ENCODE peak calls at places on chromosomes 16 and 17, in nine cellular contexts. S, N, M, R, O, H, I, J and G are unnamed samples.

GRCh38 chr17:4555863-4556646 is 871 bp upstream of the MYBBP1A start:
- DNase-seq in S (no peak), N (no peak), M (no peak), R (peak), O (no peak), H (no peak), I (peak), J (no peak), G (no peak)

GRCh38 chr16:5709889-5710288 is 612.3 kb upstream of the EEF2KMT start:
- DNase-seq in S (no peak), N (no peak), M (no peak), R (no peak), O (peak), H (no peak), I (peak), J (no peak), G (peak)

GRCh38 chr16:4082474-4083044 is 33.7 kb downstream of the ADCY9 start:
- DNase-seq in S (no peak), N (no peak), M (no peak), R (no peak), O (no peak), H (no peak), I (no peak), J (no peak), G (no peak)

GRCh38 chr17:39152134-39152884 is 872 bp upstream of the PLXDC1 start:
- DNase-seq in S (no peak), N (no peak), M (no peak), R (no peak), O (no peak), H (peak), I (peak), J (no peak), G (peak)

GRCh38 chr17:12545877-12546513 is 119.7 kb upstream of the MYOCD start:
- DNase-seq in S (peak), N (peak), M (no peak), R (no peak), O (peak), H (peak), I (peak), J (no peak), G (peak)

GRCh38 chr17:16287563-16288027 is 65.7 kb downstream of the CENPV start:
- DNase-seq in S (peak), N (peak), M (no peak), R (no peak), O (peak), H (no peak), I (no peak), J (no peak), G (peak)

GRCh38 chr17:3527896-3528603 is 29.6 kb downstream of the TRPV3 start:
- DNase-seq in S (no peak), N (no peak), M (no peak), R (peak), O (no peak), H (no peak), I (no peak), J (no peak), G (no peak)

GRCh38 chr17:83203073-83203471 is 123.7 kb downstream of the METRNL start:
- DNase-seq in S (no peak), N (no peak), M (no peak), R (peak), O (peak), H (no peak), I (no peak), J (no peak), G (peak)

GRCh38 chr16:20674684-20675487 is 22.6 kb downstream of the ACSM1 start:
- DNase-seq in S (no peak), N (peak), M (no peak), R (no peak), O (no peak), H (no peak), I (peak), J (no peak), G (no peak)

GRCh38 chr16:61263400-61263799 is 772.8 kb downstream of the CDH8 start:
- DNase-seq in S (no peak), N (no peak), M (no peak), R (no peak), O (no peak), H (no peak), I (no peak), J (no peak), G (no peak)

GRCh38 chr16:22641030-22641671 is 130.5 kb downstream of the NPIPB5 start:
- DNase-seq in S (no peak), N (no peak), M (no peak), R (no peak), O (peak), H (no peak), I (peak), J (no peak), G (peak)

GRCh38 chr16:56987692-56988091 is 1.7 kb upstream of the NLRC5 start:
- DNase-seq in S (no peak), N (no peak), M (no peak), R (no peak), O (no peak), H (no peak), I (no peak), J (no peak), G (no peak)

GRCh38 chr17:16491131-16491702 is 776 bp downstream of the LRRC75A start:
- DNase-seq in S (no peak), N (no peak), M (no peak), R (peak), O (no peak), H (no peak), I (peak), J (no peak), G (no peak)

GRCh38 chr16:73813523-73813922 is 483.1 kb upstream of the PSMD7 start:
- DNase-seq in S (no peak), N (no peak), M (no peak), R (no peak), O (no peak), H (peak), I (no peak), J (no peak), G (no peak)

GRCh38 chr17:48047113-48047740 is 932 bp upstream of the NFE2L1 start:
- DNase-seq in S (no peak), N (no peak), M (no peak), R (no peak), O (no peak), H (no peak), I (peak), J (no peak), G (peak)

GRCh38 chr17:2776589-2777241 is 19.5 kb upstream of the RAP1GAP2 start:
- DNase-seq in S (no peak), N (no peak), M (no peak), R (no peak), O (no peak), H (no peak), I (peak), J (no peak), G (no peak)

GRCh38 chr16:11956558-11956957 is 8.5 kb upstream of the TNFRSF17 start:
- DNase-seq in S (no peak), N (no peak), M (no peak), R (no peak), O (no peak), H (no peak), I (no peak), J (no peak), G (no peak)

GRCh38 chr16:27515874-27516353 is 33.8 kb downstream of the GTF3C1 start:
- DNase-seq in S (no peak), N (peak), M (no peak), R (no peak), O (no peak), H (peak), I (peak), J (no peak), G (no peak)

GRCh38 chr17:63639125-63639524 is 16.9 kb downstream of the MAP3K3 start:
- DNase-seq in S (no peak), N (no peak), M (no peak), R (no peak), O (no peak), H (no peak), I (no peak), J (no peak), G (no peak)

GRCh38 chr17:75345514-75346167 is 56.4 kb upstream of the SLC25A19 start:
- DNase-seq in S (no peak), N (no peak), M (no peak), R (no peak), O (no peak), H (no peak), I (peak), J (no peak), G (no peak)

GRCh38 chr17:49756323-49756722 is 7.6 kb downstream of the FAM117A start:
- DNase-seq in S (no peak), N (no peak), M (no peak), R (no peak), O (no peak), H (no peak), I (no peak), J (no peak), G (no peak)
- H3K27ac ChIP-seq in S (no peak), N (no peak), M (no peak), R (peak), O (no peak), H (no peak), I (no peak), J (peak), G (no peak)

GRCh38 chr17:21078056-21078825 is 35.4 kb upstream of the USP22 start:
- DNase-seq in S (no peak), N (no peak), M (no peak), R (no peak), O (no peak), H (no peak), I (no peak), J (no peak), G (no peak)
- H3K4me3 ChIP-seq in S (no peak), N (no peak), M (no peak), R (no peak), O (no peak), H (no peak), I (no peak), J (no peak), G (no peak)

GRCh38 chr16:66266436-66267286 is 99.8 kb upstream of the CDH5 start:
- DNase-seq in S (no peak), N (no peak), M (no peak), R (peak), O (peak), H (peak), I (peak), J (peak), G (peak)
- H3K27ac ChIP-seq in S (no peak), N (no peak), M (peak), R (peak), O (peak), H (no peak), I (no peak), J (peak), G (peak)

DNA sequence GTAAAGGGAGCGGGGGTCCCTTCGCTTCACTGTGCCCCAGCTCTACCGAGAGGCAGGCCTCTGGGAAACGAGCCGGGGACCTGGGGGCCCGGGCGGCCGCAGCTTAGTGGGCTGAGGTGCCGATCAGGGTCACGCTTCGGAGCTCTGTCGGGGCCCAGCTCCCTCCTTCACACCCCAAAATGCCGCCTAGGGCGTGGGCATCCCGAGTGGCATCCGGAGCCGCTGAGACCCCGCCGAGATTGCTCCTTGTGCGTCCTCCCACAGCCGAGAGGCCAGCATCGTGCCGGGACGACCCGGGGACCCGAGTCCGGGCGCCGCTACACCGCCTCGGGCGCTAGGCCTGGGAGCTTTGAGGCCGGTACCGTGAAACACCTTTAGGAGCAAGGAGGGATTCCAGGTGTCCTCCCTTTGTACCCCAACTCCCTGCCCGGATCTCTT is 1.3 kb downstream of the SALL1 start:
- DNase-seq in S (no peak), N (no peak), M (no peak), R (no peak), O (no peak), H (no peak), I (peak), J (no peak), G (no peak)
- H3K4me3 ChIP-seq in S (no peak), N (no peak), M (no peak), R (no peak), O (peak), H (no peak), I (peak), J (peak), G (peak)

GRCh38 chr16:68362314-68362913 is 51.6 kb downstream of the PRMT7 start:
- DNase-seq in S (no peak), N (no peak), M (no peak), R (no peak), O (no peak), H (no peak), I (no peak), J (no peak), G (no peak)
- H3K27ac ChIP-seq in S (no peak), N (no peak), M (no peak), R (no peak), O (no peak), H (no peak), I (no peak), J (no peak), G (no peak)

GRCh38 chr17:45145035-45145389 is 3.3 kb upstream of the HEXIM1 start:
- DNase-seq in S (no peak), N (no peak), M (no peak), R (no peak), O (no peak), H (no peak), I (no peak), J (no peak), G (no peak)

GRCh38 chr17:45146166-45146565 is 2.1 kb upstream of the HEXIM1 start:
- DNase-seq in S (no peak), N (no peak), M (no peak), R (no peak), O (no peak), H (no peak), I (no peak), J (no peak), G (no peak)

GRCh38 chr17:45143767-45144198 is 4.5 kb upstream of the HEXIM1 start:
- DNase-seq in S (no peak), N (peak), M (peak), R (peak), O (peak), H (peak), I (peak), J (peak), G (no peak)

GRCh38 chr17:45144199-45145034 is 3.9 kb upstream of the HEXIM1 start:
- DNase-seq in S (no peak), N (peak), M (no peak), R (peak), O (no peak), H (peak), I (peak), J (peak), G (no peak)

DNA sequence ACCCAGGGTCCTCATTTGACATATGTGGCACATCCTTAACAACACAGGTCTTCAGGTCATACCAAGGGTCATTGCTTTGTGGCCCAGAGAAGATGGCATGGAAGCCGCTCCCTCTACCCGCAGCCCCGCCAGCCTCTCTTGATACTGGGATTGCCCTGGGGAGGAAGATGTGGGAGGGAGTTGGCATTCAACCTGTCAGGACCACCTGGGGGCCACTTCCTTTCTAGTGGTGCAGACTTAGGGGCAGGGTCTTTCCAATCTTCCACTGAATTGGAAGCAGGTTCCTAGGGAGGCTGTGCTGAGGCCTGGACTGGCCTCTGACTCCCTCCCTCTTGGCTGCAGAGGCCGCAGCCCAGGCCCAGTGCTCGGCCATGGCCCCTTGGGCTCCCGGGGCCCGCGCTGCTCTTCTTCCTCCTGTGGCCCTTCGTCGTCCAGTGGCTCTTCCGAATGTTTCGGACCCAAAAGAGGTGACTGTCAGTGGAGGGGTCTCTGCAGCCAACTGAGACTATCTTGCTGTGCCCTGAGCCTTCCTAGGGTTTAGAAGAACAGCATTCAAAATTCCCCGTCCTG is 5.1 kb upstream of the HEXIM1 start:
- DNase-seq in S (no peak), N (no peak), M (no peak), R (no peak), O (no peak), H (no peak), I (no peak), J (no peak), G (no peak)
- H3K4me3 ChIP-seq in S (no peak), N (no peak), M (peak), R (peak), O (no peak), H (peak), I (peak), J (peak), G (no peak)

GRCh38 chr17:77842148-77842905 is 116.2 kb upstream of the TNRC6C start:
- DNase-seq in S (no peak), N (no peak), M (no peak), R (peak), O (peak), H (no peak), I (no peak), J (no peak), G (no peak)
- H3K27ac ChIP-seq in S (no peak), N (no peak), M (no peak), R (no peak), O (no peak), H (no peak), I (no peak), J (no peak), G (no peak)

GRCh38 chr17:66822009-66822408 is 12.9 kb upstream of the CACNG5 start:
- DNase-seq in S (no peak), N (no peak), M (no peak), R (no peak), O (no peak), H (no peak), I (no peak), J (no peak), G (no peak)
- H3K4me3 ChIP-seq in S (no peak), N (no peak), M (no peak), R (no peak), O (no peak), H (no peak), I (no peak), J (no peak), G (no peak)

GRCh38 chr16:69150146-69150865 is 17.9 kb downstream of the UTP4 start:
- DNase-seq in S (no peak), N (peak), M (no peak), R (no peak), O (peak), H (peak), I (peak), J (no peak), G (peak)
- H3K27ac ChIP-seq in S (no peak), N (no peak), M (no peak), R (no peak), O (no peak), H (no peak), I (no peak), J (peak), G (no peak)